ENCODE peak calls at places on chromosomes 13 and 19, in five cellular contexts. One of them, this sample, is unnamed.

GRCh38 chr19:33301900-33302174 is 497 bp downstream of the CEBPA start:
- DNase-seq in psoas muscle: no peak
- DNase-seq in hepatic stellate cell: no peak
- DNase-seq in neural progenitor cell: peak
- DNase-seq in DND-41: no peak
- DNase-seq in this sample: no peak

GRCh38 chr19:46416077-46416709 is 2.8 kb upstream of the CCDC8 start:
- DNase-seq in psoas muscle: peak
- DNase-seq in hepatic stellate cell: peak
- DNase-seq in neural progenitor cell: peak
- DNase-seq in DND-41: peak
- DNase-seq in this sample: peak

GRCh38 chr19:24033962-24034342 is 53.0 kb upstream of the ZNF254 start:
- DNase-seq in psoas muscle: peak
- DNase-seq in hepatic stellate cell: peak
- DNase-seq in neural progenitor cell: peak
- DNase-seq in DND-41: peak
- DNase-seq in this sample: no peak

GRCh38 chr19:46081928-46082727 is 41.3 kb upstream of the IGFL4 start:
- DNase-seq in psoas muscle: no peak
- DNase-seq in hepatic stellate cell: peak
- DNase-seq in neural progenitor cell: peak
- DNase-seq in DND-41: peak
- DNase-seq in this sample: peak

GRCh38 chr19:45117167-45117594 is 24.2 kb downstream of the PPP1R37 start:
- DNase-seq in psoas muscle: no peak
- DNase-seq in hepatic stellate cell: no peak
- DNase-seq in neural progenitor cell: peak
- DNase-seq in DND-41: peak
- DNase-seq in this sample: no peak

GRCh38 chr13:80718970-80719369 is 378.0 kb upstream of the SPRY2 start:
- DNase-seq in psoas muscle: no peak
- DNase-seq in hepatic stellate cell: no peak
- DNase-seq in neural progenitor cell: no peak
- DNase-seq in DND-41: no peak
- DNase-seq in this sample: no peak

GRCh38 chr13:29855009-29855408 is 4.6 kb upstream of the UBL3 start:
- DNase-seq in psoas muscle: no peak
- DNase-seq in hepatic stellate cell: no peak
- DNase-seq in neural progenitor cell: no peak
- DNase-seq in DND-41: no peak
- DNase-seq in this sample: no peak

GRCh38 chr13:44818428-44818827 is 170.8 kb downstream of the NUFIP1 start:
- DNase-seq in psoas muscle: no peak
- DNase-seq in hepatic stellate cell: no peak
- DNase-seq in neural progenitor cell: peak
- DNase-seq in DND-41: no peak
- DNase-seq in this sample: peak

GRCh38 chr19:45716314-45717130 is 14.2 kb downstream of the FBXO46 start:
- DNase-seq in psoas muscle: no peak
- DNase-seq in hepatic stellate cell: peak
- DNase-seq in neural progenitor cell: peak
- DNase-seq in DND-41: peak
- DNase-seq in this sample: no peak

GRCh38 chr19:45075215-45076028 is 856 bp downstream of the ZNF296 start:
- DNase-seq in psoas muscle: peak
- DNase-seq in hepatic stellate cell: peak
- DNase-seq in neural progenitor cell: peak
- DNase-seq in DND-41: no peak
- DNase-seq in this sample: peak

GRCh38 chr19:29714953-29715694 is at the start of gene C19orf12:
- DNase-seq in psoas muscle: peak
- DNase-seq in hepatic stellate cell: peak
- DNase-seq in neural progenitor cell: peak
- DNase-seq in DND-41: peak
- DNase-seq in this sample: no peak

GRCh38 chr19:53879145-53880037 is 2.6 kb upstream of the PRKCG start:
- DNase-seq in psoas muscle: peak
- DNase-seq in hepatic stellate cell: peak
- DNase-seq in neural progenitor cell: peak
- DNase-seq in DND-41: no peak
- DNase-seq in this sample: peak

This sample was measured in H9.